ENCODE peak calls at places on chromosomes 12 and 14, in five cellular contexts. One of them, this sample, is unnamed.

GRCh38 chr12:3003593-3003992 is 44.4 kb downstream of the TEAD4 start:
- DNase-seq in pancreas: peak; percentile 83
- DNase-seq in suprapubic skin: no peak
- DNase-seq in lung: no peak
- DNase-seq in psoas muscle: peak; percentile 42
- DNase-seq in this sample: no peak

GRCh38 chr12:96237465-96238077 is 43.4 kb downstream of the ELK3 start:
- DNase-seq in pancreas: no peak
- DNase-seq in suprapubic skin: peak; percentile 87
- DNase-seq in lung: no peak
- DNase-seq in psoas muscle: peak; percentile 73
- DNase-seq in this sample: peak; percentile 39

GRCh38 chr12:3972576-3972975 is 99.4 kb upstream of the PARP11 start:
- DNase-seq in pancreas: no peak
- DNase-seq in suprapubic skin: no peak
- DNase-seq in lung: no peak
- DNase-seq in psoas muscle: no peak
- DNase-seq in this sample: no peak

GRCh38 chr12:6266431-6267006 is 44.0 kb upstream of the PLEKHG6 start:
- DNase-seq in pancreas: no peak
- DNase-seq in suprapubic skin: no peak
- DNase-seq in lung: peak; percentile 83
- DNase-seq in psoas muscle: no peak
- DNase-seq in this sample: no peak

GRCh38 chr12:67957383-67957782 is 31.9 kb upstream of the IFNG-AS1 start:
- DNase-seq in pancreas: no peak
- DNase-seq in suprapubic skin: no peak
- DNase-seq in lung: no peak
- DNase-seq in psoas muscle: no peak
- DNase-seq in this sample: no peak

GRCh38 chr12:117118838-117119591 is 19.8 kb upstream of the TESC start:
- DNase-seq in pancreas: no peak
- DNase-seq in suprapubic skin: no peak
- DNase-seq in lung: no peak
- DNase-seq in psoas muscle: no peak
- DNase-seq in this sample: no peak

GRCh38 chr14:52000019-52000582 is 10.8 kb downstream of the RTRAF start:
- DNase-seq in pancreas: no peak
- DNase-seq in suprapubic skin: no peak
- DNase-seq in lung: no peak
- DNase-seq in psoas muscle: no peak
- DNase-seq in this sample: no peak

GRCh38 chr14:77036484-77037337 is 8.2 kb upstream of the IRF2BPL start:
- DNase-seq in pancreas: no peak
- DNase-seq in suprapubic skin: no peak
- DNase-seq in lung: no peak
- DNase-seq in psoas muscle: no peak
- DNase-seq in this sample: no peak

GRCh38 chr14:95507174-95507573 is 9.3 kb downstream of the SYNE3 start:
- DNase-seq in pancreas: peak; percentile 64
- DNase-seq in suprapubic skin: peak; percentile 89
- DNase-seq in lung: peak; percentile 65
- DNase-seq in psoas muscle: peak; percentile 78
- DNase-seq in this sample: no peak

GRCh38 chr12:52660934-52661333 is 8.9 kb upstream of the KRT2 start:
- DNase-seq in pancreas: no peak
- DNase-seq in suprapubic skin: no peak
- DNase-seq in lung: no peak
- DNase-seq in psoas muscle: no peak
- DNase-seq in this sample: no peak

GRCh38 chr12:2998789-2999264 is 39.6 kb downstream of the TEAD4 start:
- DNase-seq in pancreas: peak; percentile 58
- DNase-seq in suprapubic skin: no peak
- DNase-seq in lung: no peak
- DNase-seq in psoas muscle: peak; percentile 91
- DNase-seq in this sample: peak; percentile 60

GRCh38 chr12:129276408-129277042 is 423.2 kb downstream of the GLT1D1 start:
- DNase-seq in pancreas: no peak
- DNase-seq in suprapubic skin: no peak
- DNase-seq in lung: no peak
- DNase-seq in psoas muscle: no peak
- DNase-seq in this sample: no peak

GRCh38 chr14:81137316-81137715 is 83.4 kb downstream of the GTF2A1 start:
- DNase-seq in pancreas: no peak
- DNase-seq in suprapubic skin: no peak
- DNase-seq in lung: no peak
- DNase-seq in psoas muscle: no peak
- DNase-seq in this sample: no peak

GRCh38 chr12:100721193-100721592 is 73.4 kb upstream of the ANO4 start:
- DNase-seq in pancreas: no peak
- DNase-seq in suprapubic skin: no peak
- DNase-seq in lung: no peak
- DNase-seq in psoas muscle: no peak
- DNase-seq in this sample: no peak

GRCh38 chr12:76674669-76675315 is 89.1 kb upstream of the ZDHHC17 start:
- DNase-seq in pancreas: no peak
- DNase-seq in suprapubic skin: no peak
- DNase-seq in lung: no peak
- DNase-seq in psoas muscle: no peak
- DNase-seq in this sample: no peak

GRCh38 chr14:55577229-55577628 is 2.8 kb upstream of the KTN1 start:
- DNase-seq in pancreas: no peak
- DNase-seq in suprapubic skin: no peak
- DNase-seq in lung: no peak
- DNase-seq in psoas muscle: no peak
- DNase-seq in this sample: no peak

GRCh38 chr12:95882080-95882479 is 23.3 kb downstream of the SNRPF start:
- DNase-seq in pancreas: no peak
- DNase-seq in suprapubic skin: no peak
- DNase-seq in lung: no peak
- DNase-seq in psoas muscle: no peak
- DNase-seq in this sample: no peak

GRCh38 chr12:19969476-19969875 is 398.9 kb upstream of the PDE3A start:
- DNase-seq in pancreas: no peak
- DNase-seq in suprapubic skin: no peak
- DNase-seq in lung: no peak
- DNase-seq in psoas muscle: no peak
- DNase-seq in this sample: no peak

GRCh38 chr14:105034314-105035039 is 13.6 kb upstream of the CDCA4 start:
- DNase-seq in pancreas: no peak
- DNase-seq in suprapubic skin: no peak
- DNase-seq in lung: no peak
- DNase-seq in psoas muscle: no peak
- DNase-seq in this sample: no peak

DNA sequence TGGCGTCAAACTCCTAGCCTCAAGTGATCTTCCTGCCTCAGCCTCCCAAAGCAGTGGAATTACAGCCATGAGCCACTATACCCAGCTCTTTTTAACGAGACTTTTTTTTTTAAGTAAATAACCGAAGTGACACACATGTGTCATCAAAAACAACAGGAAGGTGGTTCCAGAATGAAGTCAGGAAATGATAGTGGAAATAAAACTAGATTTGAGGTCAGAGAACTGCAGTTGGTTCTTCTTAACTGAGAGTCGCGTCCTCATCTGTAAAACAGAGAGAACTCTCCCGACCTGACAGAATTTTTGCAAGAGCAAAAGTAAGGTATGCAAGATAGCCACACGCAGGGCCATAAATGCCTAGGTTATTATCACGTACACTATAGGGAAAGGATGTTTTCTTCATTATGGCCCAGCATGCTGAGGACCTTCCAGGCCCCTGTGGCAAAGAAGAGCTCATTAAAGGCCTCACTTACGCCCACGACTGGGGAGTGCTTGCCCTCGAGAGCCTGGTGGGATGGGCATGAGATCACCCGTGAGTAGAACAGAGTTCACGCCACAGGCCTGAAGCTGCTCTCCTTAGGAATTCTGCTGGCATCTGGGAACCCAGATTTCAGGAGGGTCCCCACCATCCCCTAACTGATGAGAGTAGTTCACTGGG is 67.2 kb downstream of the SCARB1 start:
- DNase-seq in pancreas: no peak
- DNase-seq in suprapubic skin: no peak
- DNase-seq in lung: no peak
- DNase-seq in psoas muscle: no peak
- DNase-seq in this sample: no peak
- TF ChIP-seq CTCF in pancreas: no peak
- TF ChIP-seq CTCF in suprapubic skin: no peak
- TF ChIP-seq CTCF in lung: no peak
- TF ChIP-seq CTCF in psoas muscle: no peak
- TF ChIP-seq CTCF in this sample: no peak

GRCh38 chr14:94401083-94401482 is 12.7 kb upstream of the SERPINA1 start:
- DNase-seq in pancreas: no peak
- DNase-seq in suprapubic skin: no peak
- DNase-seq in lung: no peak
- DNase-seq in psoas muscle: no peak
- DNase-seq in this sample: no peak

GRCh38 chr14:94405481-94405880 is 17.1 kb upstream of the SERPINA1 start:
- DNase-seq in pancreas: no peak
- DNase-seq in suprapubic skin: no peak
- DNase-seq in lung: no peak
- DNase-seq in psoas muscle: no peak
- DNase-seq in this sample: no peak

GRCh38 chr14:94400454-94400853 is 12.1 kb upstream of the SERPINA1 start:
- DNase-seq in pancreas: no peak
- DNase-seq in suprapubic skin: no peak
- DNase-seq in lung: no peak
- DNase-seq in psoas muscle: no peak
- DNase-seq in this sample: no peak

GRCh38 chr14:94404561-94404960 is 16.2 kb upstream of the SERPINA1 start:
- DNase-seq in pancreas: no peak
- DNase-seq in suprapubic skin: no peak
- DNase-seq in lung: no peak
- DNase-seq in psoas muscle: no peak
- DNase-seq in this sample: no peak

GRCh38 chr14:94403312-94403711 is 14.9 kb upstream of the SERPINA1 start:
- DNase-seq in pancreas: no peak
- DNase-seq in suprapubic skin: no peak
- DNase-seq in lung: no peak
- DNase-seq in psoas muscle: no peak
- DNase-seq in this sample: no peak
- H3K4me1 ChIP-seq in pancreas: no peaks in the 10 kb centered on the region
- H3K4me1 ChIP-seq in suprapubic skin: no peaks in the 10 kb centered on the region
- H3K4me1 ChIP-seq in lung: peaks cover 1% of the 10 kb centered on the region
- H3K4me1 ChIP-seq in psoas muscle: no peaks in the 10 kb centered on the region
- H3K4me1 ChIP-seq in this sample: no peaks in the 10 kb centered on the region

GRCh38 chr12:55743131-55743921 is 404 bp downstream of the GDF11 start:
- DNase-seq in pancreas: no peak
- DNase-seq in suprapubic skin: peak; percentile 80
- DNase-seq in lung: no peak
- DNase-seq in psoas muscle: peak; percentile 65
- DNase-seq in this sample: no peak

GRCh38 chr12:55741978-55742377 is 944 bp upstream of the GDF11 start:
- DNase-seq in pancreas: no peak
- DNase-seq in suprapubic skin: no peak
- DNase-seq in lung: no peak
- DNase-seq in psoas muscle: no peak
- DNase-seq in this sample: no peak

GRCh38 chr12:55743967-55744931 is 1.3 kb downstream of the GDF11 start:
- DNase-seq in pancreas: no peak
- DNase-seq in suprapubic skin: no peak
- DNase-seq in lung: no peak
- DNase-seq in psoas muscle: no peak
- DNase-seq in this sample: no peak

GRCh38 chr12:55745361-55746146 is 2.6 kb downstream of the GDF11 start:
- DNase-seq in pancreas: no peak
- DNase-seq in suprapubic skin: no peak
- DNase-seq in lung: no peak
- DNase-seq in psoas muscle: no peak
- DNase-seq in this sample: no peak

DNA sequence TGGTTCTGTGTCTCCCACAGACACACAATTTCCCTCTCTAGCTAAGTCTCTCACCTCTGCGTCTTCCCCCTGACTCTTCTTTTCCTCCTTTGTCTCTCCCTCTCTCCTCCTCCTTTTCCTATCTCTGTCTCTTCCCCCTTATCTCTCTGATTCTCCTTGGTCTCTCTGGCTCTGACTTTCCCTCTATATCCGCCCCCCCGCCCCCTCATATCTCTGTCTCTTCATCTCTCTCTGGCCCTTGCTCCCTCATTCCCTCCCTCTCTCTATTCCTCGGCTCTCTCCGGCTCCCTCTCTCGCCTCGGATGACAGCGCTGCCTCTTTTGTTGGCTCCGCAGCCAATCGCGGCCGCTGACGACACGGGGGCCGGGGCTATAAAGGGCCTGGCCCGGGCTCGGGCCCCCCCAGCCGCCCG is at the start of gene GDF11:
- DNase-seq in pancreas: peak; percentile 49
- DNase-seq in suprapubic skin: peak; percentile 87
- DNase-seq in lung: peak; percentile 66
- DNase-seq in psoas muscle: peak; percentile 77
- DNase-seq in this sample: no peak
- TF ChIP-seq CTCF in pancreas: no peak
- TF ChIP-seq CTCF in suprapubic skin: no peak
- TF ChIP-seq CTCF in lung: no peak
- TF ChIP-seq CTCF in psoas muscle: no peak
- TF ChIP-seq CTCF in this sample: no peak

GRCh38 chr12:75457191-75457590 is 23.4 kb upstream of the GLIPR1 start:
- DNase-seq in pancreas: no peak
- DNase-seq in suprapubic skin: no peak
- DNase-seq in lung: no peak
- DNase-seq in psoas muscle: no peak
- DNase-seq in this sample: no peak
- H3K4me1 ChIP-seq in pancreas: no peaks in the 10 kb centered on the region
- H3K4me1 ChIP-seq in suprapubic skin: no peaks in the 10 kb centered on the region
- H3K4me1 ChIP-seq in lung: no peaks in the 10 kb centered on the region
- H3K4me1 ChIP-seq in psoas muscle: no peaks in the 10 kb centered on the region
- H3K4me1 ChIP-seq in this sample: no peaks in the 10 kb centered on the region

GRCh38 chr14:33475623-33476022 is 475.3 kb downstream of the EGLN3 start:
- DNase-seq in pancreas: peak; percentile 10
- DNase-seq in suprapubic skin: no peak
- DNase-seq in lung: no peak
- DNase-seq in psoas muscle: no peak
- DNase-seq in this sample: no peak
- TF ChIP-seq CTCF in pancreas: no peak
- TF ChIP-seq CTCF in suprapubic skin: no peak
- TF ChIP-seq CTCF in lung: no peak
- TF ChIP-seq CTCF in psoas muscle: no peak
- TF ChIP-seq CTCF in this sample: no peak

DNA sequence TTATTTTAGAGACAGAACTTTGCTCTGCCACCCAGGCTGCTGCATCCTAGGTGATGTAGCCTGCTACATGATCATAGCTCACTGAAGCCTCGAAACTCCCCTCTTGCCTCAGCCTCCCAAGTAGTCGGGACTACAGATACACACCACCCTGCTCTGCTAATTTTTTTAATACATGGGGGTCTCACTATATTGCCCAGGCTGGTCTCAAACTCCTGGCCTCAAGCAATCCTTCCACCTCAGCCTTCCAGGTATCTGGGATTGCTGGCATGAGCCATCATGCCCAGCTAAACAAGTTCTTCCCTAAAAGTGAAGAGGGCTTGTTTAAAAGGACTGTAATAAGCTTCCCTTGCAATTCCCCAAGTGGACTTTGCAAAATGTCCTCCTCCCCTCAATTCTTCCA is 310.4 kb downstream of the PAWR start:
- DNase-seq in pancreas: no peak
- DNase-seq in suprapubic skin: no peak
- DNase-seq in lung: no peak
- DNase-seq in psoas muscle: no peak
- DNase-seq in this sample: no peak
- H3K4me1 ChIP-seq in pancreas: no peaks in the 10 kb centered on the region
- H3K4me1 ChIP-seq in suprapubic skin: peaks cover under 1% of the 10 kb centered on the region
- H3K4me1 ChIP-seq in lung: no peaks in the 10 kb centered on the region
- H3K4me1 ChIP-seq in psoas muscle: no peaks in the 10 kb centered on the region
- H3K4me1 ChIP-seq in this sample: no peaks in the 10 kb centered on the region